ENCODE peak calls at places on chromosomes 11 and 22, in four cellular contexts. A is transverse colon, J is upper lobe of left lung, S is heart left ventricle. O is an unnamed sample.

GRCh38 chr11:120954381-120954780 is 69.5 kb upstream of the TBCEL start:
- DNase-seq in S (no peak), J (no peak), A (no peak), O (no peak)

GRCh38 chr11:3614742-3615171 is 27.0 kb downstream of the ART5 start:
- DNase-seq in A (peak; percentile 11), J (peak; percentile 89), S (no peak), O (no peak)

GRCh38 chr11:104968856-104969776 is 742 bp upstream of the CASP4 start:
- DNase-seq in A (peak; percentile 10), S (peak; percentile 29), J (peak; percentile 29), O (peak; percentile 26)

GRCh38 chr11:71580057-71581003 is 2.3 kb downstream of the KRTAP5-11 start:
- DNase-seq in J (peak; percentile 70), A (peak; percentile 58), S (peak; percentile 63), O (no peak)

GRCh38 chr11:61701298-61701993 is 21.3 kb downstream of the DAGLA start:
- DNase-seq in A (peak; percentile 48), S (no peak), J (no peak), O (no peak)

GRCh38 chr11:2301631-2302272 is at the start of the genes C11orf21 and TSPAN32:
- DNase-seq in J (peak; percentile 82), A (peak; percentile 57), S (peak; percentile 77), O (peak; percentile 57)

GRCh38 chr22:30445438-30445936 is 19.9 kb downstream of the MTFP1 start:
- DNase-seq in J (no peak), S (no peak), A (no peak), O (no peak)

GRCh38 chr11:98100689-98101088 is 920.1 kb upstream of the CNTN5 start:
- DNase-seq in S (no peak), J (no peak), A (no peak), O (no peak)

GRCh38 chr11:88352139-88352538 is 14.6 kb upstream of the CTSC start:
- DNase-seq in J (no peak), A (no peak), S (no peak), O (no peak)

GRCh38 chr22:40594346-40594745 is 42.2 kb downstream of the MRTFA start:
- DNase-seq in J (no peak), A (no peak), S (no peak), O (no peak)

GRCh38 chr22:23397008-23397617 is 183.0 kb downstream of the IGLL1 start:
- DNase-seq in J (no peak), S (no peak), A (no peak), O (no peak)

GRCh38 chr11:83865636-83866461 is 579.7 kb upstream of the CCDC90B start:
- DNase-seq in J (no peak), A (no peak), S (no peak), O (no peak)

GRCh38 chr22:25475554-25476022 is 88.9 kb upstream of the GRK3 start:
- DNase-seq in A (no peak), S (peak; percentile 47), J (peak; percentile 22), O (no peak)

GRCh38 chr22:37044634-37045625 is 6.6 kb upstream of the KCTD17 start:
- DNase-seq in S (no peak), J (no peak), A (no peak), O (no peak)

GRCh38 chr22:21902296-21903087 is 35.0 kb upstream of the MAPK1 start:
- DNase-seq in S (no peak), A (no peak), J (no peak), O (peak; percentile 7)

GRCh38 chr11:97557399-97557798 is 1167.6 kb downstream of the JRKL start:
- DNase-seq in J (no peak), A (no peak), S (no peak), O (no peak)

GRCh38 chr11:9263840-9264380 is 1.2 kb downstream of the DENND5A start:
- DNase-seq in J (no peak), A (no peak), S (no peak), O (no peak)

GRCh38 chr11:110134120-110134519 is 40.9 kb downstream of the ZC3H12C start:
- DNase-seq in S (no peak), J (no peak), A (no peak), O (no peak)

GRCh38 chr11:86740628-86741488 is 59.5 kb upstream of the PRSS23 start:
- DNase-seq in A (peak; percentile 32), S (peak; percentile 45), J (peak; percentile 74), O (no peak)

GRCh38 chr11:134074766-134075165 is 5.9 kb downstream of the JAM3 start:
- DNase-seq in A (no peak), J (no peak), S (no peak), O (no peak)

GRCh38 chr11:1392111-1392510 is 2.4 kb downstream of the BRSK2 start:
- DNase-seq in S (no peak), A (no peak), J (no peak), O (no peak)

GRCh38 chr11:1930448-1930802 is 10.9 kb downstream of the TNNT3 start:
- DNase-seq in S (no peak), A (no peak), J (no peak), O (no peak)

GRCh38 chr22:49099089-49099488 is 728.6 kb downstream of the BRD1 start:
- DNase-seq in J (no peak), A (no peak), S (no peak), O (no peak)

GRCh38 chr11:122167100-122167499 is 51.1 kb upstream of the BLID start:
- DNase-seq in J (no peak), A (no peak), S (no peak), O (no peak)

GRCh38 chr11:8286886-8287285 is 23.2 kb upstream of the LMO1 start:
- DNase-seq in J (peak; percentile 17), S (no peak), A (no peak), O (peak; percentile 26)

GRCh38 chr22:21937821-21938070 is 14.9 kb downstream of the PPM1F start:
- DNase-seq in J (no peak), A (no peak), S (peak; percentile 53), O (no peak)

GRCh38 chr11:26286472-26287066 is 45.4 kb upstream of the ANO3 start:
- DNase-seq in A (no peak), J (no peak), S (no peak), O (no peak)

GRCh38 chr22:44737414-44738346 is 14.7 kb upstream of the ARHGAP8 start:
- DNase-seq in A (no peak), S (no peak), J (no peak), O (no peak)

GRCh38 chr11:99422581-99423434 is 402.1 kb downstream of the CNTN5 start:
- DNase-seq in S (no peak), A (no peak), J (no peak), O (no peak)

GRCh38 chr11:111422494-111423249 is 43.6 kb upstream of the POU2AF1 start:
- DNase-seq in S (peak; percentile 32), A (peak; percentile 77), J (peak; percentile 60), O (peak; percentile 58)

GRCh38 chr11:10017050-10017449 is 277.0 kb downstream of the SBF2 start:
- DNase-seq in A (no peak), S (no peak), J (no peak), O (no peak)

GRCh38 chr11:62208785-62209144 is 292 bp downstream of the SCGB2A1 start:
- DNase-seq in A (no peak), S (no peak), J (no peak), O (no peak)

GRCh38 chr22:29820941-29821789 is 16.9 kb downstream of the ASCC2 start:
- DNase-seq in A (peak; percentile 87), J (peak; percentile 97), S (peak; percentile 80), O (peak; percentile 83)

GRCh38 chr11:134097146-134097545 is 28.3 kb downstream of the JAM3 start:
- DNase-seq in S (no peak), J (no peak), A (no peak), O (no peak)

GRCh38 chr11:1844221-1845094 is 5.7 kb downstream of the TNNI2 start:
- DNase-seq in J (peak; percentile 73), A (peak; percentile 67), S (no peak), O (peak; percentile 85)

GRCh38 chr11:36455658-36456111 is 54.4 kb downstream of the TRAF6 start:
- DNase-seq in J (peak; percentile 37), S (peak; percentile 88), A (peak; percentile 24), O (no peak)

GRCh38 chr11:72307439-72307838 is 63.5 kb upstream of the PHOX2A start:
- DNase-seq in J (no peak), A (no peak), S (no peak), O (no peak)

GRCh38 chr11:7688238-7688826 is 15.0 kb upstream of the CYB5R2 start:
- DNase-seq in S (no peak), A (no peak), J (no peak), O (no peak)

GRCh38 chr22:28799834-28800307 is 498 bp downstream of the XBP1 start:
- DNase-seq in S (peak; percentile 77), J (peak; percentile 66), A (peak; percentile 73), O (peak; percentile 67)

DNA sequence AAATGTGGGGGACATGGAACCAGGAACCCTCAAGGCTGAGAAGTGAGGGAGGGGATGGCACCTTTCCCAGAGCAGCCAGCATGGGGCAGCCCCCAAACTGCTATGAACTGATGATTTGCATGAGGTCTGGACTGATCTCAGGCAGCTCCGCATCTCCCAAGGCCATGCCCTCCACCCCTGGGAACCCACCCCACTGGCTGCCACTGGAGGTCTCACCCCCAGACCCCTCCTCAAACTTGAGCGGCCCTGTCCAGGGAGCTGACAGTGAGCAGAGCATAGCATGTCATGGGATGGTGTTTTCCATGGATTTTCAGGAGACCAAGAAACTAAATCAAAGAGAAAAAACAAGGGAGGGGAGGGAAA is 46.8 kb downstream of the NRXN2 start:
- DNase-seq in J (no peak), S (no peak), A (no peak), O (no peak)
- TF ChIP-seq CTCF in J (no peak), S (no peak), A (no peak), O (no peak)

GRCh38 chr11:69312418-69313399 is 18.8 kb downstream of the MYEOV start:
- DNase-seq in J (no peak), S (peak; percentile 65), A (no peak), O (no peak)
- TF ChIP-seq POLR2A in J (no peak), S (no peak), A (no peak), O (no peak)

DNA sequence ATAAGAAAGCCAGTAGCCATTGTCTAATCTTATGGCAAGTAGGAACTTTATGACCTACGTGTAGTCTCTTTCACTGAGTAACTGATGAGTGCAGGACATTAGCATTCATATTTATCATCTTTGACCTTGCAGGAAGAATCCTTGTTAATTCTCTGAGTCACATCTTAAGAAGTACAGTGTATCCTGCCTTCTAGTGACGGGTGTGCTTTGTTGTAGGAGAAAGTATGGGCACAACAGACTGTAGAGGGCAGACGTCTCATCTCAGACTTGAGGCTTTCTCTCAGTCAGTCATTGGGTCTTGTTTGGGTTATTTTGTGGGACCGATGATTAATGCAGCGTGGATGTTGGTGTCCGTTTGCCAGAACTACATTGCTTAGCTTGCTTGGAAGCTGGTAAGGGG is 6.8 kb downstream of the RNF214 start:
- DNase-seq in S (no peak), J (no peak), A (no peak), O (no peak)
- TF ChIP-seq CTCF in S (no peak), J (no peak), A (no peak), O (no peak)

GRCh38 chr22:50342651-50343540 is at the start of gene PPP6R2:
- DNase-seq in J (peak; percentile 81), A (peak; percentile 88), S (peak; percentile 86), O (peak; percentile 86)
- TF ChIP-seq POLR2A in J (peak; percentile 62), A (no peak), S (peak; percentile 58), O (peak; percentile 37)

GRCh38 chr11:107969219-107969618 is 39.5 kb upstream of the CUL5 start:
- DNase-seq in A (no peak), J (no peak), S (no peak), O (no peak)
- TF ChIP-seq CTCF in A (no peak), J (no peak), S (no peak), O (no peak)

O was measured in right lobe of liver.